ENCODE peak calls at places on chromosome 5, in seven cellular contexts. One of them, this sample, is unnamed.

GRCh38 chr5:76152161-76152560 is 69.0 kb downstream of the SV2C start:
- DNase-seq in stimulated activated naive CD8-positive, alpha-beta T cell treated with anti-CD3 and anti-CD28 coated beads, Interleukin-15, Interleukin-2, amounts not matched to agents 100 U/mL and 50 U/mL, for 24 hours: no peak
- DNase-seq in non-pigmented ciliary epithelial cell: no peak
- DNase-seq in bronchial epithelial cell: no peak
- DNase-seq in mucosa of descending colon: no peak
- DNase-seq in neuronal stem cell: no peak
- DNase-seq in SW480: no peak
- DNase-seq in this sample: no peak

GRCh38 chr5:78569441-78569840 is 79.1 kb downstream of the LHFPL2 start:
- DNase-seq in bronchial epithelial cell: peak
- DNase-seq in SW480: no peak
- DNase-seq in stimulated activated naive CD8-positive, alpha-beta T cell treated with anti-CD3 and anti-CD28 coated beads, Interleukin-15, Interleukin-2, amounts not matched to agents 100 U/mL and 50 U/mL, for 24 hours: no peak
- DNase-seq in neuronal stem cell: peak
- DNase-seq in non-pigmented ciliary epithelial cell: peak
- DNase-seq in mucosa of descending colon: no peak
- DNase-seq in this sample: peak

GRCh38 chr5:161190778-161191177 is 338.8 kb upstream of the ATP10B start:
- DNase-seq in bronchial epithelial cell: no peak
- DNase-seq in SW480: no peak
- DNase-seq in mucosa of descending colon: no peak
- DNase-seq in non-pigmented ciliary epithelial cell: no peak
- DNase-seq in neuronal stem cell: peak
- DNase-seq in stimulated activated naive CD8-positive, alpha-beta T cell treated with anti-CD3 and anti-CD28 coated beads, Interleukin-15, Interleukin-2, amounts not matched to agents 100 U/mL and 50 U/mL, for 24 hours: no peak
- DNase-seq in this sample: no peak

GRCh38 chr5:3277590-3278196 is 317.9 kb upstream of the IRX1 start:
- DNase-seq in SW480: peak
- DNase-seq in mucosa of descending colon: no peak
- DNase-seq in non-pigmented ciliary epithelial cell: no peak
- DNase-seq in bronchial epithelial cell: no peak
- DNase-seq in stimulated activated naive CD8-positive, alpha-beta T cell treated with anti-CD3 and anti-CD28 coated beads, Interleukin-15, Interleukin-2, amounts not matched to agents 100 U/mL and 50 U/mL, for 24 hours: peak
- DNase-seq in neuronal stem cell: peak
- DNase-seq in this sample: no peak

GRCh38 chr5:157539623-157540022 is 36.0 kb downstream of the ADAM19 start:
- DNase-seq in neuronal stem cell: no peak
- DNase-seq in non-pigmented ciliary epithelial cell: no peak
- DNase-seq in mucosa of descending colon: no peak
- DNase-seq in bronchial epithelial cell: no peak
- DNase-seq in stimulated activated naive CD8-positive, alpha-beta T cell treated with anti-CD3 and anti-CD28 coated beads, Interleukin-15, Interleukin-2, amounts not matched to agents 100 U/mL and 50 U/mL, for 24 hours: no peak
- DNase-seq in SW480: no peak
- DNase-seq in this sample: no peak

GRCh38 chr5:79225026-79225425 is 10.9 kb upstream of the JMY start:
- DNase-seq in neuronal stem cell: no peak
- DNase-seq in stimulated activated naive CD8-positive, alpha-beta T cell treated with anti-CD3 and anti-CD28 coated beads, Interleukin-15, Interleukin-2, amounts not matched to agents 100 U/mL and 50 U/mL, for 24 hours: no peak
- DNase-seq in mucosa of descending colon: no peak
- DNase-seq in non-pigmented ciliary epithelial cell: no peak
- DNase-seq in bronchial epithelial cell: peak
- DNase-seq in SW480: no peak
- DNase-seq in this sample: no peak

GRCh38 chr5:1729641-1730486 is 69.8 kb downstream of the MRPL36 start:
- DNase-seq in stimulated activated naive CD8-positive, alpha-beta T cell treated with anti-CD3 and anti-CD28 coated beads, Interleukin-15, Interleukin-2, amounts not matched to agents 100 U/mL and 50 U/mL, for 24 hours: no peak
- DNase-seq in neuronal stem cell: no peak
- DNase-seq in non-pigmented ciliary epithelial cell: no peak
- DNase-seq in bronchial epithelial cell: no peak
- DNase-seq in mucosa of descending colon: no peak
- DNase-seq in SW480: no peak
- DNase-seq in this sample: peak

GRCh38 chr5:124740991-124741583 is 5.4 kb downstream of the ZNF608 start:
- DNase-seq in SW480: peak
- DNase-seq in stimulated activated naive CD8-positive, alpha-beta T cell treated with anti-CD3 and anti-CD28 coated beads, Interleukin-15, Interleukin-2, amounts not matched to agents 100 U/mL and 50 U/mL, for 24 hours: no peak
- DNase-seq in non-pigmented ciliary epithelial cell: no peak
- DNase-seq in neuronal stem cell: no peak
- DNase-seq in mucosa of descending colon: no peak
- DNase-seq in bronchial epithelial cell: peak
- DNase-seq in this sample: no peak

GRCh38 chr5:180463216-180463900 is 30.8 kb upstream of the CNOT6 start:
- DNase-seq in mucosa of descending colon: no peak
- DNase-seq in bronchial epithelial cell: no peak
- DNase-seq in non-pigmented ciliary epithelial cell: no peak
- DNase-seq in SW480: no peak
- DNase-seq in stimulated activated naive CD8-positive, alpha-beta T cell treated with anti-CD3 and anti-CD28 coated beads, Interleukin-15, Interleukin-2, amounts not matched to agents 100 U/mL and 50 U/mL, for 24 hours: no peak
- DNase-seq in neuronal stem cell: no peak
- DNase-seq in this sample: no peak

GRCh38 chr5:43367909-43368648 is 44.1 kb downstream of the CCL28 start:
- DNase-seq in stimulated activated naive CD8-positive, alpha-beta T cell treated with anti-CD3 and anti-CD28 coated beads, Interleukin-15, Interleukin-2, amounts not matched to agents 100 U/mL and 50 U/mL, for 24 hours: no peak
- DNase-seq in non-pigmented ciliary epithelial cell: no peak
- DNase-seq in neuronal stem cell: no peak
- DNase-seq in SW480: no peak
- DNase-seq in bronchial epithelial cell: no peak
- DNase-seq in mucosa of descending colon: no peak
- DNase-seq in this sample: no peak

GRCh38 chr5:6633469-6634326 is 458 bp downstream of the SRD5A1 start:
- DNase-seq in SW480: peak
- DNase-seq in mucosa of descending colon: no peak
- DNase-seq in neuronal stem cell: no peak
- DNase-seq in stimulated activated naive CD8-positive, alpha-beta T cell treated with anti-CD3 and anti-CD28 coated beads, Interleukin-15, Interleukin-2, amounts not matched to agents 100 U/mL and 50 U/mL, for 24 hours: no peak
- DNase-seq in non-pigmented ciliary epithelial cell: no peak
- DNase-seq in bronchial epithelial cell: peak
- DNase-seq in this sample: no peak

GRCh38 chr5:149188383-149188782 is 47.1 kb downstream of the ABLIM3 start:
- DNase-seq in non-pigmented ciliary epithelial cell: no peak
- DNase-seq in mucosa of descending colon: no peak
- DNase-seq in SW480: no peak
- DNase-seq in bronchial epithelial cell: no peak
- DNase-seq in stimulated activated naive CD8-positive, alpha-beta T cell treated with anti-CD3 and anti-CD28 coated beads, Interleukin-15, Interleukin-2, amounts not matched to agents 100 U/mL and 50 U/mL, for 24 hours: no peak
- DNase-seq in neuronal stem cell: no peak
- DNase-seq in this sample: no peak

GRCh38 chr5:59992206-59992605 is 98.7 kb upstream of the PDE4D start:
- DNase-seq in non-pigmented ciliary epithelial cell: no peak
- DNase-seq in stimulated activated naive CD8-positive, alpha-beta T cell treated with anti-CD3 and anti-CD28 coated beads, Interleukin-15, Interleukin-2, amounts not matched to agents 100 U/mL and 50 U/mL, for 24 hours: no peak
- DNase-seq in bronchial epithelial cell: no peak
- DNase-seq in neuronal stem cell: no peak
- DNase-seq in SW480: no peak
- DNase-seq in mucosa of descending colon: no peak
- DNase-seq in this sample: no peak

GRCh38 chr5:146076028-146076427 is 29.3 kb downstream of the PLAC8L1 start:
- DNase-seq in stimulated activated naive CD8-positive, alpha-beta T cell treated with anti-CD3 and anti-CD28 coated beads, Interleukin-15, Interleukin-2, amounts not matched to agents 100 U/mL and 50 U/mL, for 24 hours: no peak
- DNase-seq in neuronal stem cell: no peak
- DNase-seq in non-pigmented ciliary epithelial cell: no peak
- DNase-seq in mucosa of descending colon: peak
- DNase-seq in SW480: no peak
- DNase-seq in bronchial epithelial cell: no peak
- DNase-seq in this sample: no peak

GRCh38 chr5:78747703-78748359 is 99.3 kb upstream of the LHFPL2 start:
- DNase-seq in SW480: no peak
- DNase-seq in bronchial epithelial cell: peak
- DNase-seq in stimulated activated naive CD8-positive, alpha-beta T cell treated with anti-CD3 and anti-CD28 coated beads, Interleukin-15, Interleukin-2, amounts not matched to agents 100 U/mL and 50 U/mL, for 24 hours: no peak
- DNase-seq in mucosa of descending colon: no peak
- DNase-seq in non-pigmented ciliary epithelial cell: peak
- DNase-seq in neuronal stem cell: no peak
- DNase-seq in this sample: no peak

GRCh38 chr5:132269635-132270344 is 12.3 kb downstream of the PDLIM4 start:
- DNase-seq in bronchial epithelial cell: no peak
- DNase-seq in neuronal stem cell: no peak
- DNase-seq in mucosa of descending colon: no peak
- DNase-seq in SW480: no peak
- DNase-seq in stimulated activated naive CD8-positive, alpha-beta T cell treated with anti-CD3 and anti-CD28 coated beads, Interleukin-15, Interleukin-2, amounts not matched to agents 100 U/mL and 50 U/mL, for 24 hours: no peak
- DNase-seq in non-pigmented ciliary epithelial cell: no peak
- DNase-seq in this sample: no peak

GRCh38 chr5:115132465-115132864 is 37.2 kb downstream of the TRIM36 start:
- DNase-seq in SW480: no peak
- DNase-seq in stimulated activated naive CD8-positive, alpha-beta T cell treated with anti-CD3 and anti-CD28 coated beads, Interleukin-15, Interleukin-2, amounts not matched to agents 100 U/mL and 50 U/mL, for 24 hours: no peak
- DNase-seq in mucosa of descending colon: no peak
- DNase-seq in neuronal stem cell: no peak
- DNase-seq in bronchial epithelial cell: no peak
- DNase-seq in non-pigmented ciliary epithelial cell: no peak
- DNase-seq in this sample: no peak

GRCh38 chr5:170861855-170862766 is at the start of gene RANBP17:
- DNase-seq in neuronal stem cell: peak
- DNase-seq in non-pigmented ciliary epithelial cell: no peak
- DNase-seq in SW480: peak
- DNase-seq in bronchial epithelial cell: peak
- DNase-seq in stimulated activated naive CD8-positive, alpha-beta T cell treated with anti-CD3 and anti-CD28 coated beads, Interleukin-15, Interleukin-2, amounts not matched to agents 100 U/mL and 50 U/mL, for 24 hours: no peak
- DNase-seq in mucosa of descending colon: peak
- DNase-seq in this sample: no peak

This sample was measured in gastrocnemius medialis.